ENCODE peak calls at places on chromosome 3, in seven cellular contexts. F is foreskin fibroblast, P is heart left ventricle, H is progenitor cell of endocrine pancreas, W is GM12865, M is fibroblast of mammary gland, Q is psoas muscle. S is an unnamed sample.

GRCh38 chr3:13093687-13094086 is 20.5 kb upstream of the IQSEC1 start:
- DNase-seq in F (no peak), P (no peak), H (no peak), W (peak), M (no peak), Q (no peak), S (no peak)

GRCh38 chr3:193945126-193945525 is 190.8 kb upstream of the HES1 start:
- DNase-seq in F (no peak), P (no peak), H (no peak), W (no peak), M (no peak), Q (no peak), S (no peak)

GRCh38 chr3:9422712-9423424 is 25.5 kb downstream of the SETD5 start:
- DNase-seq in F (peak), P (no peak), H (no peak), W (peak), M (peak), Q (peak), S (peak)

GRCh38 chr3:98521897-98522537 is 685 bp downstream of the CLDND1 start:
- DNase-seq in F (peak), P (no peak), H (no peak), W (peak), M (peak), Q (peak), S (peak)

GRCh38 chr3:177754508-177754921 is 557.2 kb upstream of the TBL1XR1 start:
- DNase-seq in F (no peak), P (no peak), H (no peak), W (no peak), M (no peak), Q (no peak), S (no peak)

GRCh38 chr3:14031271-14031670 is 93.4 kb downstream of the CHCHD4 start:
- DNase-seq in F (peak), P (no peak), H (no peak), W (no peak), M (peak), Q (no peak), S (no peak)

GRCh38 chr3:71208273-71209095 is 375.0 kb downstream of the FOXP1 start:
- DNase-seq in F (no peak), P (no peak), H (peak), W (no peak), M (no peak), Q (no peak), S (no peak)

GRCh38 chr3:14588713-14589112 is 48.6 kb upstream of the GRIP2 start:
- DNase-seq in F (no peak), P (no peak), H (no peak), W (no peak), M (no peak), Q (no peak), S (no peak)

GRCh38 chr3:13336592-13336991 is 83.5 kb downstream of the NUP210 start:
- DNase-seq in F (no peak), P (no peak), H (no peak), W (no peak), M (no peak), Q (no peak), S (no peak)

GRCh38 chr3:187325632-187326031 is 34.1 kb upstream of the MASP1 start:
- DNase-seq in F (no peak), P (no peak), H (no peak), W (no peak), M (peak), Q (no peak), S (no peak)

GRCh38 chr3:27590437-27591320 is 106.5 kb upstream of the SLC4A7 start:
- DNase-seq in F (peak), P (no peak), H (no peak), W (no peak), M (peak), Q (no peak), S (no peak)

GRCh38 chr3:135249186-135249585 is 454.1 kb downstream of the EPHB1 start:
- DNase-seq in F (no peak), P (no peak), H (no peak), W (no peak), M (no peak), Q (no peak), S (no peak)

GRCh38 chr3:108127301-108127988 is 36.6 kb upstream of the CD47 start:
- DNase-seq in F (no peak), P (no peak), H (no peak), W (peak), M (no peak), Q (no peak), S (no peak)

GRCh38 chr3:55491296-55491816 is 4.2 kb upstream of the WNT5A start:
- DNase-seq in F (peak), P (no peak), H (no peak), W (no peak), M (peak), Q (no peak), S (no peak)

GRCh38 chr3:9899289-9899791 is 3.3 kb upstream of the IL17RE start:
- DNase-seq in F (no peak), P (no peak), H (no peak), W (no peak), M (no peak), Q (no peak), S (no peak)

GRCh38 chr3:168093229-168093628 is 2.5 kb downstream of the GOLIM4 start:
- DNase-seq in F (no peak), P (no peak), H (no peak), W (no peak), M (no peak), Q (no peak), S (no peak)

GRCh38 chr3:45906681-45907220 is 20.4 kb downstream of the CCR9 start:
- DNase-seq in F (peak), P (no peak), H (no peak), W (no peak), M (peak), Q (peak), S (no peak)

GRCh38 chr3:127008236-127008635 is 25.3 kb downstream of the PLXNA1 start:
- DNase-seq in F (no peak), P (no peak), H (no peak), W (no peak), M (no peak), Q (no peak), S (no peak)

GRCh38 chr3:8607285-8608040 is 37.1 kb downstream of the SSUH2 start:
- DNase-seq in F (peak), P (no peak), H (peak), W (peak), M (peak), Q (peak), S (peak)

GRCh38 chr3:187640823-187641135 is 29.4 kb downstream of the SST start:
- DNase-seq in F (no peak), P (no peak), H (no peak), W (no peak), M (no peak), Q (no peak), S (no peak)

GRCh38 chr3:101849714-101850326 is 506 bp downstream of the NFKBIZ start:
- DNase-seq in F (no peak), P (peak), H (peak), W (peak), M (no peak), Q (peak), S (no peak)

GRCh38 chr3:37887062-37887461 is 25.4 kb downstream of the CTDSPL start:
- DNase-seq in F (no peak), P (no peak), H (no peak), W (no peak), M (no peak), Q (no peak), S (no peak)

GRCh38 chr3:37997791-37998370 is 7.3 kb downstream of the VILL start:
- DNase-seq in F (no peak), P (no peak), H (no peak), W (no peak), M (no peak), Q (no peak), S (no peak)

GRCh38 chr3:171257251-171258179 is 202.7 kb downstream of the TNIK start:
- DNase-seq in F (peak), P (no peak), H (no peak), W (peak), M (peak), Q (no peak), S (no peak)

GRCh38 chr3:51940648-51941421 is 869 bp downstream of the RRP9 start:
- DNase-seq in F (no peak), P (peak), H (no peak), W (no peak), M (peak), Q (no peak), S (no peak)

GRCh38 chr3:100440895-100441294 is 39.6 kb downstream of the LNP1 start:
- DNase-seq in F (no peak), P (no peak), H (no peak), W (no peak), M (no peak), Q (no peak), S (no peak)

GRCh38 chr3:108099679-108100428 is 9.0 kb upstream of the CD47 start:
- DNase-seq in F (no peak), P (no peak), H (no peak), W (peak), M (no peak), Q (no peak), S (no peak)

GRCh38 chr3:194140520-194141414 is 4.8 kb downstream of the HES1 start:
- DNase-seq in F (no peak), P (peak), H (peak), W (no peak), M (peak), Q (peak), S (peak)

GRCh38 chr3:184757010-184757651 is 45.3 kb upstream of the MAGEF1 start:
- DNase-seq in F (peak), P (peak), H (no peak), W (no peak), M (peak), Q (peak), S (no peak)

GRCh38 chr3:197795200-197795599 is 4.1 kb downstream of the LRCH3 start:
- DNase-seq in F (peak), P (no peak), H (no peak), W (no peak), M (peak), Q (peak), S (no peak)

DNA sequence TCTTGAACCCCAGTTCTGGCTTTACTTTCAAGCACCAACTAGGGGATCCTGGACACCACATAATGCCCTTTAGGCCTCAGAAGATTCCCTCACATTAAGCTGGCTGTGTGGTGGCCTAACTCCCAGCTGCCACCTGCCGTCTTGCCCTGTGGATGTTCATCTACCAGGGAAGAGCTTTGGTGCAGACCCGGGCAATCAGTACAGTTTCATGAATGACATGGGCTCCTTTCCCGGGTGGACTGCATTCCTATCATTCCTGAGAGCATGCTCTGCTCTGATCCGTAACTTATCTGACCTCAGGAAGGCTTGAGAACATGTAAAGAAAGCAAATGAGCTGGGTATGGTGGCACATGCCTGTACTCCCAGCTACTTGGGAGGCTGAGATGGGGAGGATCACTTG is 50.0 kb upstream of the GSK3B start:
- DNase-seq in F (peak), P (no peak), H (no peak), W (no peak), M (no peak), Q (no peak), S (no peak)
- TF ChIP-seq CTCF in F (no peak), P (peak), H (no peak), W (no peak), M (no peak), Q (no peak), S (no peak)

DNA sequence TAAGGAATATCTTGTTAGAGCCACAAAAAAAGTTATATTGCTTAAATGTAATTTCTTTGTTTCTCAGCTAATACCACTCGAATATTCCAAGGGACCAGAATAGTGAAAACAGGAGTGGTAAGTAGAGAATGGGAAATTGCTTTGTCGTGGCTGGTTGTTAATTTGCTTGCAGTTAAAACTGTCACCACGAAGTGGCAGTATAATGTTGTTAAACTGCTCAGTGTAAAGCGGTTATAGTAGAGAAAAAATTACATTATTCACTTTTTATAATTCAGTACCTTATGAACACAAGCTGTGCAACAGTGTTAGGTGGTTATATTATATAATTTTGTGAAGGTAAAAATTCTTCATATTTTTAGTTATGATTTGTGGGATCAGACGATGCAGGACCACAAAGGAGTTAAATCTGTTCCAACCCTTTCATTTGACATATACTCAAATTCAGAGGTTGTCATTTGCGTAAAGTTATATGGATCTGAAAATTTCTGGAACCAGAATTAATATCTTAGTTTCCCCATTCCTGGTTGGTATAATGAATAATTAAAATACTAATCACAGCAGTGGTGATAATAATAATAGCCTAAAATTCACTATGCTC is 171.8 kb downstream of the FEZF2 start:
- DNase-seq in F (no peak), P (no peak), H (no peak), W (peak), M (peak), Q (no peak), S (peak)
- TF ChIP-seq CTCF in F (peak), P (peak), H (peak), W (peak), M (peak), Q (peak), S (peak)

GRCh38 chr3:113516115-113516505 is 1.2 kb upstream of the SPICE1 start:
- DNase-seq in F (no peak), P (no peak), H (no peak), W (no peak), M (no peak), Q (no peak), S (no peak)
- TF ChIP-seq CTCF in F (no peak), P (no peak), H (no peak), W (no peak), M (no peak), Q (no peak), S (no peak)

GRCh38 chr3:47010050-47010712 is 30.7 kb downstream of the NBEAL2 start:
- DNase-seq in F (peak), P (peak), H (no peak), W (peak), M (peak), Q (no peak), S (no peak)
- TF ChIP-seq CTCF in F (no peak), P (no peak), H (no peak), W (no peak), M (no peak), Q (no peak), S (no peak)

DNA sequence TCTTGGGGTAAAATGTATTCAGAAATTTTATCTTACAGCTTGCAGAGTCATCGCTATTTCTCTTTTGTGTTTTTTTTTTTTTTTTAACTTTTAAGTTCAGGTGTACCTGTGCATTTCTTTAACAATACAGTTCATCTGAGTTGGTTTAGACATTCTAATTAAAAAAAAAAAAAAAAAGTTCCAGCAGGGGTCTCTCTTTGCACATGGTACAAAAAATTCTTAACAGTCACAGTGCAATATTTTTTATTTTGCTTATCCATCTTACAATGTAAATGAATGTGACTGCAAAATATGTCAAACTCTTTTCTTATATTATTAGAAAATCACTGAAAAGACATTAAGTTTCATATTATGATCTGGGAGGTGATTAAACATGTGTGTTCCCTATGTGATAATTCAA is 47.5 kb upstream of the SLC9A9 start:
- DNase-seq in F (no peak), P (no peak), H (no peak), W (peak), M (peak), Q (no peak), S (no peak)
- TF ChIP-seq CTCF in F (peak), P (peak), H (peak), W (no peak), M (peak), Q (peak), S (peak)

GRCh38 chr3:79367066-79367465 is 400.7 kb downstream of the ROBO1 start:
- DNase-seq in F (peak), P (no peak), H (no peak), W (no peak), M (peak), Q (no peak), S (no peak)

GRCh38 chr3:79366414-79366813 is 401.4 kb downstream of the ROBO1 start:
- DNase-seq in F (peak), P (no peak), H (no peak), W (no peak), M (no peak), Q (no peak), S (no peak)

GRCh38 chr3:79368403-79368802 is 399.4 kb downstream of the ROBO1 start:
- DNase-seq in F (no peak), P (no peak), H (no peak), W (no peak), M (no peak), Q (no peak), S (no peak)

GRCh38 chr3:79367803-79368202 is 400.0 kb downstream of the ROBO1 start:
- DNase-seq in F (no peak), P (no peak), H (no peak), W (no peak), M (no peak), Q (no peak), S (no peak)

GRCh38 chr3:79369306-79369705 is 398.5 kb downstream of the ROBO1 start:
- DNase-seq in F (peak), P (no peak), H (no peak), W (no peak), M (peak), Q (no peak), S (no peak)
- TF ChIP-seq CTCF in F (peak), P (no peak), H (peak), W (no peak), M (peak), Q (no peak), S (peak)

DNA sequence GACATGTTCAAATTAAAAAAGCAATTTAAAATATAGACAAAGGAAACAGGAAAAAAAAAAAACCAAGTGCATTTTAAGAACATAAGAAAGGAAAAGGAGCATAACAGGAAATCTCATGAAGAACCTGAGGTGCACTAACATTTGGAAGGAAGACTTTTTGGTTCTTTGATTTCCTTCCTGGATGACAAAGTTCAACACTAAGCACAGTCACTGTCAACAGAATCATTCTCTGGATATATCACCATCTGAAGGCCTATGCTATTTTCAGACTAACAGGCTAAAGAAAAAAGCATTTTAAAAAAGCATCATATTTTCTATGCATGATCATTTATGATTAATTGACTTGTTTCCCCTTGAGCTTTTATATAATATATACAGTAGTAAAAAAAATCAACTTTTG is 349.6 kb downstream of the PLCL2 start:
- DNase-seq in F (no peak), P (no peak), H (no peak), W (no peak), M (no peak), Q (no peak), S (no peak)
- TF ChIP-seq CTCF in F (no peak), P (no peak), H (no peak), W (no peak), M (no peak), Q (no peak), S (no peak)

GRCh38 chr3:160413613-160414248 is 14.3 kb downstream of the SMC4 start:
- DNase-seq in F (peak), P (no peak), H (peak), W (peak), M (peak), Q (peak), S (peak)
- TF ChIP-seq CTCF in F (peak), P (peak), H (peak), W (peak), M (peak), Q (peak), S (peak)

GRCh38 chr3:53691885-53692284 is 154.3 kb downstream of the CHDH start:
- DNase-seq in F (no peak), P (no peak), H (no peak), W (no peak), M (no peak), Q (no peak), S (no peak)

GRCh38 chr3:53688989-53689388 is 157.2 kb downstream of the CHDH start:
- DNase-seq in F (no peak), P (no peak), H (no peak), W (no peak), M (no peak), Q (no peak), S (no peak)

GRCh38 chr3:53689681-53690080 is 156.5 kb downstream of the CHDH start:
- DNase-seq in F (no peak), P (no peak), H (no peak), W (no peak), M (no peak), Q (no peak), S (no peak)

GRCh38 chr3:53688066-53688465 is 158.2 kb downstream of the CHDH start:
- DNase-seq in F (no peak), P (no peak), H (no peak), W (no peak), M (no peak), Q (no peak), S (no peak)

GRCh38 chr3:53690521-53690920 is 155.7 kb downstream of the CHDH start:
- DNase-seq in F (no peak), P (no peak), H (no peak), W (no peak), M (no peak), Q (no peak), S (no peak)
- TF ChIP-seq CTCF in F (no peak), P (no peak), H (no peak), W (no peak), M (no peak), Q (no peak), S (no peak)